ENCODE peak calls at places on chromosomes 16 and 17, in ten cellular contexts. One of them, this sample, is unnamed.

GRCh38 chr17:7207120-7208001 is 12.3 kb downstream of the DLG4 start:
- DNase-seq in cardiac muscle cell: peak
- DNase-seq in Panc1: no peak
- DNase-seq in WERI-Rb-1: peak
- DNase-seq in IMR-90: peak
- DNase-seq in psoas muscle: no peak
- DNase-seq in fibroblast of lung: no peak
- DNase-seq in suprapubic skin: peak
- DNase-seq in heart left ventricle: no peak
- DNase-seq in dorsolateral prefrontal cortex: peak
- DNase-seq in this sample: no peak

GRCh38 chr17:63309021-63309420 is 137.1 kb downstream of the CYB561 start:
- DNase-seq in IMR-90: peak
- DNase-seq in heart left ventricle: no peak
- DNase-seq in WERI-Rb-1: no peak
- DNase-seq in Panc1: no peak
- DNase-seq in dorsolateral prefrontal cortex: no peak
- DNase-seq in cardiac muscle cell: peak
- DNase-seq in psoas muscle: no peak
- DNase-seq in suprapubic skin: no peak
- DNase-seq in fibroblast of lung: peak
- DNase-seq in this sample: no peak

GRCh38 chr17:48603959-48604769 is 622 bp downstream of the HOXB6 start:
- DNase-seq in heart left ventricle: no peak
- DNase-seq in Panc1: no peak
- DNase-seq in suprapubic skin: no peak
- DNase-seq in WERI-Rb-1: no peak
- DNase-seq in psoas muscle: no peak
- DNase-seq in cardiac muscle cell: no peak
- DNase-seq in fibroblast of lung: no peak
- DNase-seq in IMR-90: no peak
- DNase-seq in dorsolateral prefrontal cortex: no peak
- DNase-seq in this sample: no peak

GRCh38 chr17:28574536-28574935 is 2.2 kb downstream of the ALDOC start:
- DNase-seq in psoas muscle: no peak
- DNase-seq in Panc1: no peak
- DNase-seq in dorsolateral prefrontal cortex: peak
- DNase-seq in suprapubic skin: no peak
- DNase-seq in heart left ventricle: peak
- DNase-seq in cardiac muscle cell: no peak
- DNase-seq in fibroblast of lung: no peak
- DNase-seq in IMR-90: no peak
- DNase-seq in WERI-Rb-1: no peak
- DNase-seq in this sample: no peak

GRCh38 chr16:49462989-49463371 is 89.4 kb downstream of the C16orf78 start:
- DNase-seq in psoas muscle: no peak
- DNase-seq in cardiac muscle cell: no peak
- DNase-seq in IMR-90: no peak
- DNase-seq in dorsolateral prefrontal cortex: no peak
- DNase-seq in heart left ventricle: peak
- DNase-seq in fibroblast of lung: no peak
- DNase-seq in Panc1: no peak
- DNase-seq in suprapubic skin: peak
- DNase-seq in WERI-Rb-1: no peak
- DNase-seq in this sample: no peak

GRCh38 chr16:78215222-78215621 is 115.8 kb downstream of the WWOX start:
- DNase-seq in WERI-Rb-1: no peak
- DNase-seq in psoas muscle: no peak
- DNase-seq in cardiac muscle cell: no peak
- DNase-seq in dorsolateral prefrontal cortex: no peak
- DNase-seq in suprapubic skin: no peak
- DNase-seq in IMR-90: no peak
- DNase-seq in fibroblast of lung: no peak
- DNase-seq in heart left ventricle: no peak
- DNase-seq in Panc1: no peak
- DNase-seq in this sample: no peak

GRCh38 chr17:35981908-35982330 is 622 bp upstream of the CCL16 start:
- DNase-seq in Panc1: no peak
- DNase-seq in WERI-Rb-1: peak
- DNase-seq in IMR-90: no peak
- DNase-seq in suprapubic skin: no peak
- DNase-seq in psoas muscle: no peak
- DNase-seq in fibroblast of lung: no peak
- DNase-seq in cardiac muscle cell: no peak
- DNase-seq in dorsolateral prefrontal cortex: no peak
- DNase-seq in heart left ventricle: no peak
- DNase-seq in this sample: no peak

GRCh38 chr16:46962629-46963028 is 10.8 kb downstream of the DNAJA2 start:
- DNase-seq in fibroblast of lung: no peak
- DNase-seq in dorsolateral prefrontal cortex: no peak
- DNase-seq in IMR-90: no peak
- DNase-seq in cardiac muscle cell: no peak
- DNase-seq in WERI-Rb-1: no peak
- DNase-seq in suprapubic skin: no peak
- DNase-seq in Panc1: no peak
- DNase-seq in heart left ventricle: no peak
- DNase-seq in psoas muscle: no peak
- DNase-seq in this sample: no peak

GRCh38 chr16:64152010-64152767 is 969.7 kb downstream of the CDH11 start:
- DNase-seq in heart left ventricle: no peak
- DNase-seq in psoas muscle: no peak
- DNase-seq in fibroblast of lung: no peak
- DNase-seq in cardiac muscle cell: no peak
- DNase-seq in WERI-Rb-1: no peak
- DNase-seq in Panc1: no peak
- DNase-seq in dorsolateral prefrontal cortex: no peak
- DNase-seq in suprapubic skin: no peak
- DNase-seq in IMR-90: no peak
- DNase-seq in this sample: no peak

GRCh38 chr16:83245061-83245460 is 562.7 kb upstream of the HSBP1 start:
- DNase-seq in psoas muscle: no peak
- DNase-seq in fibroblast of lung: no peak
- DNase-seq in heart left ventricle: no peak
- DNase-seq in Panc1: no peak
- DNase-seq in IMR-90: peak
- DNase-seq in dorsolateral prefrontal cortex: no peak
- DNase-seq in suprapubic skin: no peak
- DNase-seq in WERI-Rb-1: no peak
- DNase-seq in cardiac muscle cell: peak
- DNase-seq in this sample: no peak

DNA sequence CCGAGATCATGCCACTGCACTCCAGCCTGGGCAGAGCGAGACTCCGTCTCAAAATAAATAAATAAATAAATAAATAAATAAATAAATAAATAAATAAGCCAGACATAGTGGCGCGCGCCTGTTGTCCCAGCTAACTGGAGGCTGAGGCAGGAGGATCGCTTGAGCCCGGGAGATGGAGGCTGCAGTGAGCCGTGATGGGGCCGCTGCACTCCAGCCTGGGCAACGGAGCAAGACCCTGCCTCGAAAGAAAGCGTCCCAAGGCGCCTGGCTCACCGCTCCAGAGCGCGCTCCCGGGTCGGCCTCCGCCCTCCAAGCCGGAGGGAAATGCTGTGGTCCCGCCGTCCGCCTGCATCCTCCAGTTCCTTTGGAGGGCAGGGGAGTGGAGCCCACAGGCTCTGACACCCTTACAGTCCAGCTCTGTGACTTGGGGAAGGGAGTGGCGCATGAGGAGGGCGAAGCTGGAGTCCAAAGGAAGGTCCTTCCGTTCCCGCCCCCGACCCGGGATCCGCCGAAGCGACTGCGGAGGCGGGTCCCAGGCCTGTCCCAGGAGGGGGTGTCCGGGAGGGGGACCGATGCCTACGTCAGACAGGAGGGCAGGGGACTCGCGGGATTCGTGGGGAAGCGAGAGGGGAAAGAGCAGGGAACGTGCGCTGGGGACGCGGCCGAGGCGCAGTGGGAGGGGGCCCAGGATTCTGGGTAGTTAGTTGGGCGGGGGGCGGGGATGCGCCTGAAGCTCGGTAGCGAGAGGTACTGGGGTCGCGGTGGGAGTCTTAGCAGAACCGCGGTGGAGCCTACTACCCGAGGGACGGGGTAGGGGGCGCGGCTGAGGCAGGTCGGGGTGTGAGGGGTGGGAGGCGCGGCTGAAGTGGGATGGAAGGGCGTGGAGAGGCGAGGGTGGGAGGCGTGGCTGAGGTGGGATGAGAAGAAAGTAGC is 8.4 kb upstream of the TRPV2 start:
- DNase-seq in cardiac muscle cell: peak
- DNase-seq in suprapubic skin: no peak
- DNase-seq in fibroblast of lung: no peak
- DNase-seq in WERI-Rb-1: no peak
- DNase-seq in psoas muscle: peak
- DNase-seq in dorsolateral prefrontal cortex: peak
- DNase-seq in IMR-90: no peak
- DNase-seq in Panc1: no peak
- DNase-seq in heart left ventricle: peak
- DNase-seq in this sample: no peak
- H3K27ac ChIP-seq in cardiac muscle cell: no peak
- H3K27ac ChIP-seq in suprapubic skin: peak
- H3K27ac ChIP-seq in fibroblast of lung: no peak
- H3K27ac ChIP-seq in WERI-Rb-1: no peak
- H3K27ac ChIP-seq in psoas muscle: peak
- H3K27ac ChIP-seq in dorsolateral prefrontal cortex: peak
- H3K27ac ChIP-seq in IMR-90: no peak
- H3K27ac ChIP-seq in Panc1: peak
- H3K27ac ChIP-seq in heart left ventricle: peak
- H3K27ac ChIP-seq in this sample: no peak

GRCh38 chr17:44967907-44968224 is 237 bp downstream of the C1QL1 start:
- DNase-seq in suprapubic skin: no peak
- DNase-seq in IMR-90: no peak
- DNase-seq in psoas muscle: no peak
- DNase-seq in cardiac muscle cell: no peak
- DNase-seq in WERI-Rb-1: peak
- DNase-seq in fibroblast of lung: no peak
- DNase-seq in heart left ventricle: no peak
- DNase-seq in dorsolateral prefrontal cortex: no peak
- DNase-seq in Panc1: no peak
- DNase-seq in this sample: no peak
- H3K4me3 ChIP-seq in suprapubic skin: peak
- H3K4me3 ChIP-seq in IMR-90: peak
- H3K4me3 ChIP-seq in psoas muscle: no peak
- H3K4me3 ChIP-seq in cardiac muscle cell: peak
- H3K4me3 ChIP-seq in WERI-Rb-1: peak
- H3K4me3 ChIP-seq in fibroblast of lung: no peak
- H3K4me3 ChIP-seq in heart left ventricle: no peak
- H3K4me3 ChIP-seq in dorsolateral prefrontal cortex: peak
- H3K4me3 ChIP-seq in Panc1: no peak
- H3K4me3 ChIP-seq in this sample: peak

GRCh38 chr16:10332775-10333174 is 53.1 kb upstream of the ATF7IP2 start:
- DNase-seq in heart left ventricle: no peak
- DNase-seq in fibroblast of lung: no peak
- DNase-seq in dorsolateral prefrontal cortex: no peak
- DNase-seq in Panc1: no peak
- DNase-seq in WERI-Rb-1: no peak
- DNase-seq in suprapubic skin: no peak
- DNase-seq in IMR-90: no peak
- DNase-seq in cardiac muscle cell: no peak
- DNase-seq in psoas muscle: no peak
- DNase-seq in this sample: no peak

GRCh38 chr16:10338426-10338825 is 47.4 kb upstream of the ATF7IP2 start:
- DNase-seq in dorsolateral prefrontal cortex: no peak
- DNase-seq in cardiac muscle cell: peak
- DNase-seq in IMR-90: no peak
- DNase-seq in fibroblast of lung: no peak
- DNase-seq in psoas muscle: no peak
- DNase-seq in heart left ventricle: no peak
- DNase-seq in WERI-Rb-1: no peak
- DNase-seq in suprapubic skin: no peak
- DNase-seq in Panc1: no peak
- DNase-seq in this sample: no peak

GRCh38 chr16:10333321-10334032 is 52.4 kb upstream of the ATF7IP2 start:
- DNase-seq in suprapubic skin: no peak
- DNase-seq in fibroblast of lung: no peak
- DNase-seq in Panc1: no peak
- DNase-seq in IMR-90: no peak
- DNase-seq in psoas muscle: no peak
- DNase-seq in heart left ventricle: no peak
- DNase-seq in dorsolateral prefrontal cortex: no peak
- DNase-seq in WERI-Rb-1: no peak
- DNase-seq in cardiac muscle cell: no peak
- DNase-seq in this sample: no peak

GRCh38 chr16:10332301-10332700 is 53.6 kb upstream of the ATF7IP2 start:
- DNase-seq in WERI-Rb-1: no peak
- DNase-seq in suprapubic skin: no peak
- DNase-seq in heart left ventricle: no peak
- DNase-seq in fibroblast of lung: no peak
- DNase-seq in dorsolateral prefrontal cortex: no peak
- DNase-seq in Panc1: no peak
- DNase-seq in psoas muscle: no peak
- DNase-seq in cardiac muscle cell: no peak
- DNase-seq in IMR-90: no peak
- DNase-seq in this sample: no peak

GRCh38 chr16:10335681-10336080 is 50.2 kb upstream of the ATF7IP2 start:
- DNase-seq in psoas muscle: no peak
- DNase-seq in cardiac muscle cell: no peak
- DNase-seq in Panc1: no peak
- DNase-seq in IMR-90: no peak
- DNase-seq in fibroblast of lung: no peak
- DNase-seq in dorsolateral prefrontal cortex: no peak
- DNase-seq in heart left ventricle: no peak
- DNase-seq in WERI-Rb-1: no peak
- DNase-seq in suprapubic skin: no peak
- DNase-seq in this sample: no peak
- H3K27ac ChIP-seq in psoas muscle: no peak
- H3K27ac ChIP-seq in cardiac muscle cell: no peak
- H3K27ac ChIP-seq in Panc1: no peak
- H3K27ac ChIP-seq in IMR-90: no peak
- H3K27ac ChIP-seq in fibroblast of lung: no peak
- H3K27ac ChIP-seq in dorsolateral prefrontal cortex: no peak
- H3K27ac ChIP-seq in heart left ventricle: no peak
- H3K27ac ChIP-seq in WERI-Rb-1: no peak
- H3K27ac ChIP-seq in suprapubic skin: no peak
- H3K27ac ChIP-seq in this sample: no peak

DNA sequence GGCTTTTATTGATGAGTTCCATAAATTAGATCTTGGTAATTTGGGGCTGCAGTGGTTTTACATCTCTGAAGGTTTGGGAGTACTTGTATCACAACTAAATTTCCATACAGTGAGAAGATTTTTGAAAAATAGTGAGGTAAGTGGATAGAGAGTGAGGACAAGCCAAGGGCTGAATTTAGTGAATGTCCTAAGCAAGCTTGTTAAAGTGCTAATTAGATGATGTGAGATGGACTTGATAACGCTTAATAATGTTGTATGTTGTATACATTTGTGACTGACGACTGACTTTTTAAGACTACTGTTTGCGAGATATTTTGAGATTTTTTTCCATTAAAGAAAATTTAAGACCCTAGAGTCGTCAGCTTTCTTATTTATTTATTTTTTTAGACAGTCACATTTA is 3.9 kb downstream of the NFATC3 start:
- DNase-seq in psoas muscle: no peak
- DNase-seq in suprapubic skin: no peak
- DNase-seq in heart left ventricle: no peak
- DNase-seq in fibroblast of lung: no peak
- DNase-seq in WERI-Rb-1: no peak
- DNase-seq in cardiac muscle cell: no peak
- DNase-seq in dorsolateral prefrontal cortex: no peak
- DNase-seq in Panc1: no peak
- DNase-seq in IMR-90: no peak
- DNase-seq in this sample: no peak
- H3K4me3 ChIP-seq in psoas muscle: peak
- H3K4me3 ChIP-seq in suprapubic skin: no peak
- H3K4me3 ChIP-seq in heart left ventricle: no peak
- H3K4me3 ChIP-seq in fibroblast of lung: no peak
- H3K4me3 ChIP-seq in WERI-Rb-1: no peak
- H3K4me3 ChIP-seq in cardiac muscle cell: no peak
- H3K4me3 ChIP-seq in dorsolateral prefrontal cortex: no peak
- H3K4me3 ChIP-seq in Panc1: no peak
- H3K4me3 ChIP-seq in IMR-90: no peak
- H3K4me3 ChIP-seq in this sample: no peak

GRCh38 chr16:55368205-55368604 is 44.2 kb downstream of the IRX6 start:
- DNase-seq in heart left ventricle: no peak
- DNase-seq in dorsolateral prefrontal cortex: no peak
- DNase-seq in Panc1: no peak
- DNase-seq in IMR-90: no peak
- DNase-seq in psoas muscle: no peak
- DNase-seq in cardiac muscle cell: no peak
- DNase-seq in fibroblast of lung: no peak
- DNase-seq in suprapubic skin: no peak
- DNase-seq in WERI-Rb-1: no peak
- DNase-seq in this sample: no peak
- H3K27ac ChIP-seq in heart left ventricle: peak
- H3K27ac ChIP-seq in dorsolateral prefrontal cortex: no peak
- H3K27ac ChIP-seq in Panc1: no peak
- H3K27ac ChIP-seq in IMR-90: no peak
- H3K27ac ChIP-seq in psoas muscle: no peak
- H3K27ac ChIP-seq in cardiac muscle cell: no peak
- H3K27ac ChIP-seq in fibroblast of lung: no peak
- H3K27ac ChIP-seq in suprapubic skin: peak
- H3K27ac ChIP-seq in WERI-Rb-1: no peak
- H3K27ac ChIP-seq in this sample: no peak

This sample was measured in effector memory CD4-positive, alpha-beta T cell.